ENCODE peak calls at places on chromosome 7, in eight cellular contexts. M, Z, L, O, W, R, Y and A are unnamed samples.

GRCh38 chr7:91212592-91212991 is 51.6 kb upstream of the FZD1 start:
- DNase-seq in M (no peak), W (no peak), Y (no peak), O (no peak), R (no peak), L (no peak), Z (peak), A (peak)

GRCh38 chr7:51458693-51459092 is 142.1 kb upstream of the COBL start:
- DNase-seq in L (no peak), O (no peak), Z (no peak), W (no peak), R (no peak), Y (no peak), M (no peak), A (no peak)

GRCh38 chr7:157010588-157011332 is at the start of gene MNX1:
- DNase-seq in Y (peak), O (peak), L (no peak), Z (no peak), W (no peak), M (peak), R (peak), A (peak)

GRCh38 chr7:135189961-135190360 is 19.5 kb upstream of the CYREN start:
- DNase-seq in M (no peak), W (no peak), Y (no peak), O (no peak), Z (peak), L (no peak), R (no peak), A (no peak)

GRCh38 chr7:39741942-39742623 is 118.7 kb downstream of the RALA start:
- DNase-seq in M (no peak), Y (peak), L (peak), Z (peak), R (peak), O (peak), W (peak), A (peak)

GRCh38 chr7:1691096-1691495 is 21.0 kb downstream of the ELFN1 start:
- DNase-seq in Y (peak), W (no peak), O (no peak), M (no peak), R (no peak), L (no peak), Z (no peak), A (no peak)

GRCh38 chr7:132656846-132657776 is 80.8 kb upstream of the PLXNA4 start:
- DNase-seq in L (no peak), W (no peak), Y (no peak), M (peak), Z (no peak), R (no peak), O (peak), A (no peak)

GRCh38 chr7:48636391-48637015 is 287.8 kb upstream of the CDC14C start:
- DNase-seq in M (no peak), W (no peak), R (no peak), Y (peak), L (no peak), Z (peak), O (no peak), A (peak)

GRCh38 chr7:107891619-107892366 is 810 bp downstream of the DLD start:
- DNase-seq in L (no peak), M (peak), W (no peak), O (peak), Y (no peak), Z (no peak), R (no peak), A (peak)

GRCh38 chr7:16590424-16590823 is 55.1 kb downstream of the ANKMY2 start:
- DNase-seq in L (no peak), R (no peak), Z (no peak), O (no peak), W (no peak), Y (no peak), M (no peak), A (peak)

GRCh38 chr7:102300643-102301211 is 14.1 kb downstream of the SH2B2 start:
- DNase-seq in R (no peak), W (no peak), L (no peak), O (no peak), Y (peak), M (no peak), Z (no peak), A (no peak)

GRCh38 chr7:127226685-127227374 is 25.9 kb downstream of the GRM8 start:
- DNase-seq in W (no peak), M (no peak), Y (no peak), O (no peak), L (no peak), Z (no peak), R (no peak), A (no peak)

GRCh38 chr7:34070486-34071323 is 165.4 kb downstream of the BMPER start:
- DNase-seq in R (no peak), Z (peak), O (peak), Y (no peak), M (peak), L (no peak), W (no peak), A (peak)